ENCODE peak calls at places on chromosomes 5 and 9, in seven cellular contexts. H, T, Z, D, F, P and K are unnamed samples.

GRCh38 chr5:164341056-164341619 is 835.7 kb downstream of the MAT2B start:
- DNase-seq in H (no peak), T (peak), Z (no peak), D (no peak), F (no peak), P (no peak), K (peak)

GRCh38 chr5:83516962-83517750 is 45.6 kb downstream of the VCAN start:
- DNase-seq in H (no peak), T (no peak), Z (no peak), D (no peak), F (no peak), P (no peak), K (no peak)

GRCh38 chr5:168578506-168579205 is 512 bp downstream of the PANK3 start:
- DNase-seq in H (peak), T (peak), Z (no peak), D (no peak), F (no peak), P (no peak), K (peak)

GRCh38 chr5:634191-634590 is 22.1 kb downstream of the CEP72 start:
- DNase-seq in H (no peak), T (no peak), Z (no peak), D (no peak), F (no peak), P (no peak), K (no peak)

GRCh38 chr9:134533850-134534585 is 107.6 kb upstream of the COL5A1 start:
- DNase-seq in H (no peak), T (no peak), Z (no peak), D (no peak), F (no peak), P (peak), K (no peak)

GRCh38 chr5:101943784-101944183 is 352.3 kb downstream of the SLCO4C1 start:
- DNase-seq in H (no peak), T (no peak), Z (no peak), D (no peak), F (no peak), P (no peak), K (no peak)

GRCh38 chr5:66337827-66338226 is 193.7 kb downstream of the SREK1 start:
- DNase-seq in H (no peak), T (no peak), Z (no peak), D (no peak), F (no peak), P (no peak), K (peak)

GRCh38 chr9:77221431-77221830 is 44.1 kb downstream of the VPS13A start:
- DNase-seq in H (no peak), T (no peak), Z (no peak), D (no peak), F (no peak), P (no peak), K (no peak)

GRCh38 chr5:95973793-95974325 is 12.2 kb upstream of the ELL2 start:
- DNase-seq in H (no peak), T (no peak), Z (no peak), D (no peak), F (no peak), P (no peak), K (no peak)

GRCh38 chr5:66151030-66151429 is 6.9 kb downstream of the SREK1 start:
- DNase-seq in H (no peak), T (no peak), Z (no peak), D (no peak), F (no peak), P (no peak), K (no peak)

GRCh38 chr5:14429102-14429501 is 152.5 kb upstream of the OTULINL start:
- DNase-seq in H (no peak), T (no peak), Z (no peak), D (no peak), F (no peak), P (no peak), K (no peak)

GRCh38 chr9:95771556-95772280 is 103.8 kb upstream of the ERCC6L2 start:
- DNase-seq in H (no peak), T (peak), Z (no peak), D (no peak), F (no peak), P (peak), K (no peak)

GRCh38 chr9:37338218-37338617 is 84.3 kb upstream of the GRHPR start:
- DNase-seq in H (no peak), T (no peak), Z (no peak), D (no peak), F (no peak), P (no peak), K (no peak)

GRCh38 chr5:83701886-83702285 is 18.8 kb downstream of the HAPLN1 start:
- DNase-seq in H (no peak), T (no peak), Z (no peak), D (no peak), F (no peak), P (no peak), K (no peak)